ENCODE peak calls at places on chromosomes 13 and 19, in five cellular contexts. O is heart left ventricle; U is testis; T is coronary artery; R is CD8-positive, alpha-beta T cell. E is an unnamed sample.

GRCh38 chr19:29267701-29268100 is 54.8 kb upstream of the UQCRFS1 start:
- DNase-seq in O (no peak), U (no peak), T (no peak), R (no peak), E (no peak)

GRCh38 chr19:36215276-36216171 is 618 bp downstream of the ZNF146 start:
- DNase-seq in O (no peak), U (no peak), T (no peak), R (no peak), E (no peak)

GRCh38 chr19:289651-290538 is 1.3 kb downstream of the PLPP2 start:
- DNase-seq in O (no peak), U (peak), T (no peak), R (peak), E (no peak)

GRCh38 chr13:75363371-75363770 is 118.6 kb downstream of the TBC1D4 start:
- DNase-seq in O (no peak), U (no peak), T (no peak), R (no peak), E (no peak)

GRCh38 chr13:44423824-44424223 is 50.2 kb downstream of the SERP2 start:
- DNase-seq in O (no peak), U (no peak), T (no peak), R (no peak), E (no peak)

GRCh38 chr13:84655677-84656076 is 773.4 kb upstream of the SLITRK1 start:
- DNase-seq in O (no peak), U (no peak), T (no peak), R (no peak), E (no peak)

GRCh38 chr19:1590641-1591397 is 1.8 kb downstream of the MBD3 start:
- DNase-seq in O (no peak), U (no peak), T (no peak), R (no peak), E (no peak)

GRCh38 chr13:75222031-75222430 is 259.9 kb downstream of the TBC1D4 start:
- DNase-seq in O (no peak), U (no peak), T (no peak), R (no peak), E (no peak)

GRCh38 chr19:13976446-13976845 is 24.1 kb downstream of the DCAF15 start:
- DNase-seq in O (no peak), U (no peak), T (no peak), R (no peak), E (no peak)

GRCh38 chr19:55156202-55157063 is 1.1 kb downstream of the TNNI3 start:
- DNase-seq in O (peak), U (peak), T (no peak), R (peak), E (peak)

GRCh38 chr13:109569938-109570711 is 216.3 kb downstream of the IRS2 start:
- DNase-seq in O (no peak), U (no peak), T (no peak), R (peak), E (no peak)

GRCh38 chr13:30904043-30904442 is 2.0 kb upstream of the MEDAG start:
- DNase-seq in O (no peak), U (no peak), T (no peak), R (no peak), E (no peak)

GRCh38 chr19:46196410-46197124 is 33.0 kb upstream of the IGFL1 start:
- DNase-seq in O (no peak), U (no peak), T (no peak), R (no peak), E (no peak)

GRCh38 chr19:13154911-13155471 is 4.8 kb downstream of the IER2 start:
- DNase-seq in O (peak), U (no peak), T (peak), R (peak), E (peak)

GRCh38 chr13:44906758-44907157 is 82.5 kb downstream of the NUFIP1 start:
- DNase-seq in O (no peak), U (peak), T (no peak), R (no peak), E (no peak)

GRCh38 chr13:97346561-97347254 is 87.3 kb upstream of the RAP2A start:
- DNase-seq in O (no peak), U (no peak), T (no peak), R (no peak), E (no peak)

GRCh38 chr19:33450689-33451088 is 70.9 kb downstream of the PEPD start:
- DNase-seq in O (no peak), U (no peak), T (no peak), R (no peak), E (no peak)

GRCh38 chr13:42272776-42273175 is 824 bp downstream of the AKAP11 start:
- DNase-seq in O (no peak), U (no peak), T (no peak), R (no peak), E (no peak)

GRCh38 chr13:94710081-94710809 is 2.1 kb downstream of the SOX21 start:
- DNase-seq in O (no peak), U (no peak), T (no peak), R (no peak), E (no peak)

GRCh38 chr13:99859178-99860177 is 112.1 kb downstream of the ZIC5 start:
- DNase-seq in O (no peak), U (no peak), T (no peak), R (no peak), E (no peak)

GRCh38 chr19:7251502-7251901 is 42.7 kb downstream of the INSR start:
- DNase-seq in O (no peak), U (no peak), T (no peak), R (no peak), E (no peak)

GRCh38 chr13:64529874-64530485 is 2700.2 kb downstream of the PCDH9 start:
- DNase-seq in O (no peak), U (no peak), T (no peak), R (no peak), E (no peak)

GRCh38 chr13:107641574-107641973 is 573.8 kb downstream of the LIG4 start:
- DNase-seq in O (no peak), U (no peak), T (no peak), R (no peak), E (no peak)

GRCh38 chr19:30393046-30393445 is 20.9 kb downstream of the ZNF536 start:
- DNase-seq in O (no peak), U (no peak), T (no peak), R (no peak), E (no peak)

GRCh38 chr13:40477623-40478608 is 188.5 kb downstream of the FOXO1 start:
- DNase-seq in O (peak), U (no peak), T (peak), R (no peak), E (no peak)

GRCh38 chr19:24053601-24054000 is 33.4 kb upstream of the ZNF254 start:
- DNase-seq in O (no peak), U (no peak), T (no peak), R (no peak), E (no peak)

GRCh38 chr13:27183561-27184147 is 12.0 kb upstream of the USP12 start:
- DNase-seq in O (no peak), U (no peak), T (no peak), R (no peak), E (no peak)

DNA sequence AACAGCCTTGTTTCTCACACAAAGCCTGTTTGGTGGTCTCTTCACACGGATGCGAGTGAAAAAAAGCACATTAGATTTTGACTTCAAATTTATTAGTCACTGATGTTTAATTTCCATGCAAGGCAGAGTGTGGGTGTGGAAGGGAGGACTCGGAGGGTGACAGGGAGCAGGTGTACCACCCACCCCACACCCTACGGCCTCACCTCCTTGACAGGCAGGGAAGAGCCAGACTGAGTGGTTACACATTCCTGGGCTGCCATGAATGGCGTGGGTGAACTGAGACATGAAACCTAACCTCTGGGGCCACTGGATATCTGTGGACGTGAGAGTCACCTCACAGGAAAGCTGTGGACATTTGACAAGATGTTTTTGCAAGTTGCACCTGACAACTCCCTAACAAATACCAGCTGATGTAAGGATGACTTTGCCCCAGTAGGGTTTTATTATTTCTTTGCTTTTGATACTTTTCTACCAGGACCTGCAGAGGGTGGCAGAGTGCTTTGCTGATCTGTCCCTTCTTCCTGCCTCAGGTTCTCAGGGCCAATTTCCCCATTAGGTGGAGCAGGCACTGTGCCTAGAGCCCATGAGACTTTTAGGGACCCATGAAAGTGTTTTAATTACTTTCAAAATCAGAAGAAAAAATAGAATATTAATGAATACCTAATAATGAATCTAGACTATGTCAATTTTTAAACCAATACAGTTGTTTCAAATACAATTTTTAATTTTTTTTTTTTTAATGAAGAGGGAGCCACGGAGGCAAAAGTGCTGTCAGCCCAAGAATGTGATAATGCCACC is 58.2 kb upstream of the CYSLTR2 start:
- DNase-seq in O (peak), U (peak), T (no peak), R (peak), E (peak)
- TF ChIP-seq CTCF in O (peak), U (peak), T (peak), R (peak), E (peak)

DNA sequence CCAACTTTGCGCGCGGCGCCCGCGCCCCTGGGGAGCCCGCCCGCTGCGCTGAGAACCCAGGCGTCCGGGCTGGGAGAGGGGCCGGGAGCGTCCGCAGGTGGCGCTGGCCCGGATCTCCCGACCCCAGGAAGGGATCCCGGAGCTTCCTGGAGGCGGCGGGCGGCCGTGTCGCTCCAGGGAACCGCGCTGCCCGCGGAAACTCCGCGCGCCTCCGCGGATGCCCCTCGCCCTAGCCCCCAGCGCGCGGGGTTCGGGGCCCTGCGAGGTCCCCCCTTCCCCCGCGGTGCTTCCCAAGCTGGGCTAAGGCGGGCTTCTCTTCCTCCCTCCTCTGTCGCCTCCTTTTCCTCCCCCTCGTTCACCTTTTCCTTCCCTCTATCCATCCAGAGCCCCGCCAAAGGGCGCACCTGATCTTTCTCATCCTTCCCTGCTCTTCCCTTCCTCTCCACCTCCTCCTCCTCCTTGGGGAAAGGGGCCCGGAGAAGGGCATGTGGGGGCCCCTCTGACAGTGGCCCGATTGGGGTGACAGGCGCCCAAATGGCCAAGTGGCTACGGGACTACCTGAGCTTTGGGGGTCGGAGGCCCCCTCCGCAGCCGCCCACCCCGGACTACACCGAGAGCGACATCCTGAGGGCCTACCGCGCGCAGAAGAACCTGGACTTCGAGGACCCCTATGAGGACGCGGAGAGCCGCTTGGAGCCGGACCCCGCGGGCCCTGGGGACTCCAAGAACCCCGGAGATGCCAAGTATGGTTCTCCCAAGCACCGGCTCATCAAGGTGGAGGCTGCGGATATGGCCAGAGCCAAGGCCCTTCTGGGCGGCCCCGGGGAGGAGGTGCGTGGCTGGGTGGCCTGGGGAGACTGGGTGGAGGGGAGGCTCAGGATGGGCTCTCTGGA is 710 bp downstream of the SHD start:
- DNase-seq in O (no peak), U (no peak), T (no peak), R (no peak), E (no peak)
- TF ChIP-seq CTCF in O (no peak), U (no peak), T (no peak), R (no peak), E (no peak)

DNA sequence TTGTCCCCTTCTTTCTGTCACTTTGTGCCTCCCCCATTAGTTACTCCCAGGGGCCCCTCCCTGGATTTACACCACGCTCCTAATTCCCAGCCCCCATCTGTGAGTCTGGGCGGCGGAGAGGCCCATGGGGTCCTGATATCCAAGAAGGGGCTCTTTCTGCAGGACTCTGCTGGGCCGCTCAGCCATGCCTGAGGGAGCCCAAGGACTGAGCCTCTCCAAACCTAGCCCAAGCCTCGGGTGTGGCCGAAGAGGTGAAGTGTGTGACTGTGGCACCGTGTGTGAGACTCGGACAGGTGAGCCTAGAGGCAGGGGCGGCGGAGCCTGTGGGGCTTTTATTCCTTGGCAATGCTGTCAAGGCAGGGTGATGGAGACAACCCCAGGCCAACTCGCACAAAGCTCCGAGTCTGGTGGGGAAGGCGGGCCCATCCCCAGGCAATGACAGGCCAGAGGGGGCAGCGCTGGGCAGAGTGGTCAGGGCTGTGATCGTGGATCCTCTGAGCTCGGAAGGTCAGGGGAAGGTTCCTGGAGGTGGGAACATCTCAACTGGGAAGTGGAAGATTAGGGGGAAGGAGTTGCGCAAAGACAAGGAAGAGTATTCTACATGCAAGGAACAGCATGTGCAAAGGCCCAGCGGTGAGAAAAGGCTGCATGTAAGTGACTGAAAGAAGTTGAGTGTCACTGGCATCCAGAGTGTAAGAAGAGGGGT is 1.6 kb downstream of the PLEKHG2 start:
- DNase-seq in O (no peak), U (no peak), T (no peak), R (no peak), E (no peak)
- TF ChIP-seq CTCF in O (no peak), U (no peak), T (no peak), R (no peak), E (peak)

DNA sequence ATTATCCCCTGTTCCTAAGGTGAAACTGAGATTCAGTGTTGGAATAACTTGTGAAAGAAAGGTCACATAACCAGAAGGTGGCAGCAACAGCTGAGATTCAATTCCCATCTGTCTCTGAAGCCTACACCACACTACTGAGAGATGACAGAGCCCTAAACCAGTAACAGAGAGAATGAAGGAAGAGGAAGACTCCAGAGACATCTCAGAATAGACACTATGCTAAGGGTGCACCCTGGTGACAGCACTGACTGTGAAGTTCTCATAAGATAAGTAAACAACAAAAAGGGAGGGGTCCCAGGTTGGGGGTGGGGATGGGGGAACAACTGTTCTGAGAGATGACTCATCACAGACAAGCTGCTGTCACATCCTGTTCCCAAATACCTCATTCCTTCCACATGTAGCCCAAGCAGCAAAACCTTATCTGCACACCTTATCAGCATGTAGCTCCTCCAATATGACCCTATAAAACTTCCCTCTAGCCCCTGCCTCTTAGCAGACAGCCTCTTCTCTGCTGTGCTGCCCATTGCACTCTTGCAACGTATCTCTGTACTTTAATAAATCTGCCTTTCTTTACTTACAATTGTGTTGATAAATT is 46.5 kb downstream of the UTP14C start:
- DNase-seq in O (no peak), U (no peak), T (no peak), R (no peak), E (no peak)
- TF ChIP-seq CTCF in O (peak), U (no peak), T (no peak), R (no peak), E (no peak)